ENCODE peak calls at places on chromosomes 5 and 9, in four cellular contexts. G, H, P and Q are unnamed samples. For H3K36me3, the result is how much of the 10 kb centered on the place peaks cover.

GRCh38 chr5:132386644-132387286 is 17.3 kb downstream of the SLC22A5 start:
- DNase-seq in G (peak), H (peak), P (peak), Q (peak)

GRCh38 chr5:54616031-54616430 is 98.5 kb downstream of the SNX18 start:
- DNase-seq in G (no peak), H (peak), P (no peak), Q (no peak)

GRCh38 chr5:1736889-1737711 is 62.5 kb downstream of the MRPL36 start:
- DNase-seq in G (no peak), H (no peak), P (no peak), Q (no peak)

GRCh38 chr5:140141241-140141640 is 15.5 kb downstream of the IGIP start:
- DNase-seq in G (no peak), H (no peak), P (no peak), Q (no peak)

GRCh38 chr5:56426658-56427057 is 193.5 kb upstream of the ANKRD55 start:
- DNase-seq in G (no peak), H (no peak), P (no peak), Q (no peak)

GRCh38 chr9:29212590-29213373 is 1639.5 kb upstream of the C9orf72 start:
- DNase-seq in G (no peak), H (peak), P (no peak), Q (peak)

GRCh38 chr9:23587433-23587832 is 238.6 kb downstream of the ELAVL2 start:
- DNase-seq in G (peak), H (peak), P (peak), Q (no peak)

GRCh38 chr9:37209431-37210386 is 89.3 kb downstream of the ZCCHC7 start:
- DNase-seq in G (no peak), H (no peak), P (no peak), Q (peak)

GRCh38 chr5:34915856-34916192 is 313 bp downstream of the BRIX1 start:
- DNase-seq in G (no peak), H (no peak), P (no peak), Q (peak)

GRCh38 chr5:23523031-23523430 is 15.6 kb downstream of the PRDM9 start:
- DNase-seq in G (no peak), H (no peak), P (no peak), Q (no peak)

GRCh38 chr5:23530571-23530970 is 23.2 kb downstream of the PRDM9 start:
- DNase-seq in G (no peak), H (no peak), P (no peak), Q (no peak)

GRCh38 chr5:23523998-23524397 is 16.6 kb downstream of the PRDM9 start:
- DNase-seq in G (no peak), H (no peak), P (no peak), Q (no peak)

GRCh38 chr5:23525751-23526150 is 18.3 kb downstream of the PRDM9 start:
- DNase-seq in G (no peak), H (no peak), P (no peak), Q (no peak)

DNA sequence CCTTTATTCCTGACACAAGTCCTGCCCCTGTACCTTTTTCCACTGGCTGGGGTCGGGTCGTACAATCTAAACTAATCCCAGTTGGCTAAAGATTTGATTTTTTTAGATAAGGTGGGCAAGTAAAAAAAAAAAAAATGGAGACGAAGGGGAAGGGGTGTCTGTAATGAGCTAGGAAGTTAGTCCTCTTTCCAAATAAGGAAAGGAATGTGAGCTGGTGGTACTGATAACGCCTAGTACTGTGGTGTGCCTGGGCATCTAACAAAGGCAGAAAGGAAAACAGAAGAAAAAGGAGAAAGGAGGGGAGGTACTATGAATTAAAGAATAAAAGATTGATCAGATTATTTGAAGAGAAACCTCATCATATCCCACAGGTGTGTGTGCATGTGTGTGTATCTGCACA is 21.3 kb downstream of the PRDM9 start:
- DNase-seq in G (no peak), H (no peak), P (no peak), Q (no peak)
- H3K4me3 ChIP-seq in G (no peak), H (no peak), P (no peak), Q (no peak)

DNA sequence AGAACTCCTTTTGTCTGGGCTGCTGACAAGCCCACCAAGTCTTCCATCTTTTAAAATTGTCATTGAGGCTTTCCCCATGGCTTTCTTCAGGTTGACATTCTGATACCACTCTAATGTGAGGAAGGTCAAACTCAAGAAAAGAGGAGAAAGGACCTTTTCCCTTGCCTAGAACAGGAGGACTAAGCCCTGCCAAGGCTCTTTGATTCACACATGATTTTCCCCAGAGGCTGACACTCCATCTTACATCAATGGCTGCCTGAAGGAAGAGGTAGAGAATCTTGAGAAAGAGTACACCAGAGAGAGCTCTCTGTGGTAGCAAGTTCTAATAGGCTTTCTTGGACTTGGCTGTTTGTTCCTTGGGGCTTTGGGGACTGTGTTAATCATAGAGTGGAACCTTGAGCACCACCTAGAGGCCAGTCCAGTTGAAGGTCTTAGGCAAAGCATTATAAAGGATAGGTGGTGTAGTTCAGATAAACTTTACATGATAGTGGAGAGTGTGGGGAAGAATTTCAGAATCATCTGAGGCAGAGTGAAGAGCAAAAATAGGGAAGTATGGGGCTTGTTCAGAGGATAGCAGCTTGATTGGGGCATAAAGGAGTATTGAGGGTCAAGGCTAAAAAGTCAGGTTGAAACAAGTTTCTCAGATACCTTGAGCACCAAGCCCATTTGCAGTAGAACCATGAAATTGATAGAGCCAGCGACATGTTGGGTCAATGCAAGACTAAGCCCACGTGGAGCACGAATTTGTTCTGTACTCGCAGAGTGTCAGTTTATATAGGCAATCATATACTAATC is 36.7 kb downstream of the NDFIP1 start:
- DNase-seq in G (no peak), H (peak), P (peak), Q (peak)
- TF ChIP-seq CTCF in G (peak), H (peak), P (peak), Q (peak)

DNA sequence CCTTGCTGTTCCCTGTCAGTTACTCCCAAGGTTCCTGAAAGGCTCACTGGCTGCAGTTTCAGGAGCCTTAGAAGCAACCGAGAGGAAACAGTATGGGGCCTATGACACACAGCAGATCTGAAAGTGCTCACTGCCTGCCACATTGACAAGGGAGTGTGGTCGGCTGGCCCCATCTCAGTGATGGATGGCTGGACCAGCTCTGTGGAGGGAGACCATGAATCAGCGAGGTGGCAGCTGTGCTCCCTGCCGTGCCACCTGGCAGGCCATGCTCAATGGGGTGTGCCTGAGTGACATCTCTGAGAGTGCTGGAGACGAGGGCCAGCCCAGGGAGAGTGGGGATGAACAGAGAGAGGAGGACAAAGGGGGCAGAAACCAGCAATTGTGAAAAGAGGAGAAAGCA is 49.1 kb downstream of the DOCK2 start:
- DNase-seq in G (no peak), H (no peak), P (no peak), Q (no peak)
- H3K36me3 ChIP-seq in G (under half), H (under half), P (under half), Q (under half)

GRCh38 chr5:138369706-138370105 is 17.2 kb downstream of the KDM3B start:
- DNase-seq in G (no peak), H (no peak), P (no peak), Q (no peak)

GRCh38 chr5:138366556-138367382 is 14.3 kb downstream of the KDM3B start:
- DNase-seq in G (no peak), H (no peak), P (no peak), Q (no peak)

GRCh38 chr5:138371454-138371853 is 19.0 kb downstream of the KDM3B start:
- DNase-seq in G (no peak), H (no peak), P (no peak), Q (no peak)

GRCh38 chr5:138370537-138370936 is 18.1 kb downstream of the KDM3B start:
- DNase-seq in G (no peak), H (no peak), P (no peak), Q (no peak)

GRCh38 chr5:138369249-138369648 is 16.8 kb downstream of the KDM3B start:
- DNase-seq in G (no peak), H (no peak), P (no peak), Q (no peak)
- H3K4me3 ChIP-seq in G (no peak), H (no peak), P (no peak), Q (no peak)

GRCh38 chr5:129899454-129899853 is 4.8 kb upstream of the CHSY3 start:
- DNase-seq in G (no peak), H (no peak), P (no peak), Q (no peak)
- TF ChIP-seq CTCF in G (no peak), H (peak), P (peak), Q (no peak)

GRCh38 chr9:93541581-93542349 is 34.6 kb upstream of the PHF2 start:
- DNase-seq in G (no peak), H (no peak), P (no peak), Q (no peak)
- H3K36me3 ChIP-seq in G (under half), H (under half), P (half or more), Q (under half)

DNA sequence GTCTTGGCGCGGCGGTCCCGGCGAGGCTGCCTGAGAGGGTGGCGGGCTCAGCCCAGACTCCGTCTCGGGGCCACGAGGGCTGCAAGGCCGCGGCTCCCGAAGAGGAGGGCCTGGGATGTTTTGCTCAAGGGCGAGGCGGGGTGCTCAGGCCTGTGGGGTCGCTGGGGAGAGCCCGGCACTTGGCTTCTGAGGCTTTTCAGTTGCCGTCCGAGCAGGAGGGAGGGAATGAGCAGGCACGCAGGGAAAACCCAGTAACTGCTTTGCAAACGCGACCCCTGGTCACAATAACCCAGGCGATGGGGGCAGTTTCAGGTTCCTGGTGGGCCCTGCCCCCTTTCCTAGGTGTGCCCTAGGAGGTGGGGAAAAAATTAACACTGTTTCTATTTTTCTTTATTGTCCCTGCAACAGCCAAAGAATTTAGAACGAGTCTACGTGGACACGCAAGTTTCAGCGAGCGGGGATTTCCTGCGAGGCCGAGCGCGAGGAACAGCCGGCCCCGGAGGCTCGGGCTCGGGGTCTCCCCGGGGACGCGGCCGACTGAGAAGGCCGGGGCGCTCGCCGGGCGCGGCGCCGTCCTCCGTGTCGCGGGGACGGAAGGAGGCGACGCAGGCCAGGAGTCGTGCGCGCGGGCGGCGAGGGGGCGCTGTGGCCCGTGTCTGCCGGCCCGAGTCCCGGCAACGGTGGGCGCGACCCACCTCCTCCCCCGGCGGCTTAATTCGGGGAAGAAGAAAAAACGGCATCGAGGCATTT is 3.3 kb upstream of the IRX2 start:
- DNase-seq in G (no peak), H (no peak), P (no peak), Q (peak)
- H3K4me3 ChIP-seq in G (no peak), H (no peak), P (peak), Q (peak)

GRCh38 chr9:14640294-14640693 is 52.9 kb downstream of the ZDHHC21 start:
- DNase-seq in G (no peak), H (no peak), P (no peak), Q (no peak)
- TF ChIP-seq CTCF in G (no peak), H (no peak), P (no peak), Q (no peak)